ENCODE peak calls at places on chromosomes 4 and X, in nine cellular contexts. V is body of pancreas, W is GM13977, Q is mesothelial cell of epicardium, L is ovary, T is PC-9, Z is HCT116, H is endothelial cell, B is progenitor cell of endocrine pancreas. U is an unnamed sample.

GRCh38 chr4:122762966-122763716 is 30.6 kb downstream of the BBS12 start:
- DNase-seq in H (no peak), V (no peak), B (no peak), T (no peak), Q (no peak), W (no peak), Z (no peak), L (no peak), U (no peak)

GRCh38 chrX:136692271-136692670 is 44.3 kb downstream of the CD40LG start:
- DNase-seq in H (no peak), L (no peak), Z (no peak), Q (no peak), W (no peak), T (no peak), B (no peak), V (no peak), U (no peak)

GRCh38 chrX:2320580-2321327 is 180.0 kb downstream of the DHRSX start:
- DNase-seq in V (peak; percentile 41), Z (no peak), T (no peak), H (no peak), Q (no peak), B (no peak), L (no peak), W (no peak), U (no peak)

GRCh38 chr4:138952405-138952804 is 63.2 kb upstream of the NOCT start:
- DNase-seq in Z (no peak), Q (no peak), B (no peak), T (no peak), W (no peak), H (no peak), V (no peak), L (no peak), U (no peak)

GRCh38 chr4:40280586-40280985 is 54.5 kb upstream of the CHRNA9 start:
- DNase-seq in L (no peak), V (no peak), T (no peak), W (no peak), B (no peak), Q (no peak), Z (no peak), H (no peak), U (no peak)

GRCh38 chrX:23742174-23742692 is 843 bp downstream of the ACOT9 start:
- DNase-seq in W (peak; percentile 36), Q (no peak), H (no peak), Z (no peak), L (peak; percentile 50), B (no peak), V (peak; percentile 25), T (peak; percentile 79), U (peak; percentile 18)

GRCh38 chr4:174262624-174263444 is 20.6 kb downstream of the FBXO8 start:
- DNase-seq in H (no peak), B (no peak), V (no peak), W (no peak), Q (no peak), L (no peak), Z (no peak), T (no peak), U (no peak)

GRCh38 chr4:99087887-99088484 is 602 bp downstream of the ADH5 start:
- DNase-seq in B (no peak), Q (peak; percentile 43), Z (no peak), H (no peak), T (peak; percentile 62), W (peak; percentile 53), L (peak; percentile 73), V (peak; percentile 61), U (no peak)

GRCh38 chr4:186557061-186557460 is 1.7 kb upstream of the MTNR1A start:
- DNase-seq in H (no peak), Q (no peak), W (no peak), T (no peak), Z (no peak), V (no peak), L (no peak), B (no peak), U (no peak)

GRCh38 chrX:129690435-129690834 is 35.7 kb upstream of the APLN start:
- DNase-seq in V (no peak), H (no peak), T (no peak), L (no peak), Z (no peak), B (no peak), W (no peak), Q (no peak), U (no peak)

GRCh38 chrX:49761481-49761880 is 65.7 kb upstream of the PAGE1 start:
- DNase-seq in Z (no peak), T (no peak), B (no peak), H (peak; percentile 16), L (no peak), Q (no peak), W (peak; percentile 16), V (no peak), U (no peak)

DNA sequence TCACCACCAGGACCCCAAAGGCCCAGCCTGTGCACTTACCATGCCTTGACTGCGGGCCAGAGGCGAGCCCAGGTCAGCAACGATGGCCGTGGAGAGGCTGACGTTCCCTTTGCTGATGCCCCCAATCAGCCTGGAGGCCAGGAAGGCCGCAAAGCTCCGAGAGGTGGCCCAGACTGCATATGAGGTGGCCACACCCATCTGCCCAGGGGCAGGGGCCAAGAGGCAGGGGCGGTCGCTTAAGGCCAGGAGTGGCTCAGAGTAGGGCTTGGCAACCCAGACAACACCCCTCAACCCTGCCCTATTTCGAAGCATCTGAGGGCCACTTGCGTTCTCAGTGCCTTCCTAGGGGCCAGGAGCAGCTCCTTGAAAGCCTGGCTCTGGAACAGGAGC is 30.6 kb downstream of the NOP14 start:
- DNase-seq in L (peak; percentile 47), T (no peak), B (no peak), H (no peak), W (no peak), Q (no peak), Z (no peak), V (peak; percentile 18), U (no peak)
- TF ChIP-seq CTCF in L (no peak), T (no peak), B (no peak), H (no peak), W (no peak), Q (no peak), Z (no peak), V (no peak), U (no peak)

GRCh38 chrX:153601511-153602110 is 2.7 kb upstream of the CCNQ start:
- DNase-seq in L (no peak), B (no peak), W (no peak), Q (no peak), Z (no peak), V (no peak), H (no peak), T (no peak), U (no peak)

GRCh38 chrX:153602621-153603020 is 3.7 kb upstream of the CCNQ start:
- DNase-seq in B (no peak), W (no peak), H (no peak), Z (no peak), V (no peak), Q (no peak), L (no peak), T (no peak), U (no peak)

GRCh38 chrX:153600032-153600373 is 1.1 kb upstream of the CCNQ start:
- DNase-seq in Q (no peak), H (no peak), B (no peak), W (no peak), T (no peak), L (no peak), V (no peak), Z (no peak), U (no peak)

GRCh38 chrX:153600921-153601320 is 2.0 kb upstream of the CCNQ start:
- DNase-seq in Z (no peak), Q (no peak), L (no peak), H (no peak), B (no peak), T (no peak), W (no peak), V (no peak), U (no peak)

GRCh38 chrX:153603131-153603656 is 4.3 kb upstream of the CCNQ start:
- DNase-seq in H (no peak), L (no peak), T (no peak), W (no peak), B (no peak), Q (no peak), Z (no peak), V (no peak), U (no peak)
- TF ChIP-seq CTCF in H (no peak), L (no peak), T (no peak), W (no peak), B (no peak), Q (no peak), Z (no peak), V (no peak), U (no peak)

GRCh38 chr4:9703391-9703790 is 78.0 kb upstream of the DRD5 start:
- DNase-seq in L (peak; percentile 47), B (peak; percentile 65), W (peak; percentile 72), Z (peak; percentile 52), Q (peak; percentile 67), T (peak; percentile 41), V (peak; percentile 52), H (peak; percentile 79), U (peak; percentile 37)

GRCh38 chr4:9709724-9710123 is 71.7 kb upstream of the DRD5 start:
- DNase-seq in L (no peak), Z (no peak), Q (no peak), V (no peak), T (no peak), H (no peak), B (no peak), W (no peak), U (no peak)

DNA sequence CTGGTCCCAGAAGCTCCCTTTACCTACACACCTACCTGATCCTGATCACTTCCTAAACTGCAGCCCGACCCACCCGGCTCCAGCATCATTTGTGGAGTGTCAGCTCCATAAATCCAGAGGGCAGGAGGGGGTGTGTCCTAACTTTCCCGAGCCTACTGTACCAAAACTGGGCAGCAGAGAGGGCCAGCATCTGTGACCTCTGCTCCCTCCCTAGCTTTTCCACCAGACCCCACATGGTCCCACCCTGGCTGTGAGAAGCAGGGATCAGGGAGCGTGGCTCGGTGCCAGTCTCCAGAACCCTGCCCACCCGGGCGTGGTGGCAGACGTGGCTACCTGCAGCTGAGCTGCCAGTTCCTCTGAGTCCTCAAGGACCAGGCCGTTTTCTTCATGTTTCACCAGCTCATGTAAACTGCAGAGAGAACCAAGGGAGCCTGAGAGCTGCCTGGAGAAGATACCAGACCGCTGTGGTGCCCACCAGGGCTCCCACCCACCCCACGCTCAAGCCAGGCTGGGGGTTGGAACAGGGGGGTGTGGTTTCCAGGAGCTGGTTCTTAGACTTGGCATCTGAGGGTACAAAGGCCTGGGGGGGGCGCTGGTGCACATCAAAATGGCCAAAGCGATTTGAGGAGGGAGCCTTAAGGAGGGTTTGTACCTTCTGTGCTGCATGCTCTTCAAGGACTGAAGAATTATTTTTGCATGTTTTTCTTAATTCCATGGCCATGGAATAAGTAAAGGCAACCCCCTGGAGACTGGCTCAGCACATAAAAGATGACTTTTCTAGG is 76.7 kb upstream of the DRD5 start:
- DNase-seq in Q (no peak), V (no peak), B (no peak), Z (no peak), H (no peak), L (no peak), T (no peak), W (no peak), U (no peak)
- TF ChIP-seq CTCF in Q (no peak), V (no peak), B (no peak), Z (peak; percentile 3), H (no peak), L (no peak), T (no peak), W (no peak), U (no peak)

DNA sequence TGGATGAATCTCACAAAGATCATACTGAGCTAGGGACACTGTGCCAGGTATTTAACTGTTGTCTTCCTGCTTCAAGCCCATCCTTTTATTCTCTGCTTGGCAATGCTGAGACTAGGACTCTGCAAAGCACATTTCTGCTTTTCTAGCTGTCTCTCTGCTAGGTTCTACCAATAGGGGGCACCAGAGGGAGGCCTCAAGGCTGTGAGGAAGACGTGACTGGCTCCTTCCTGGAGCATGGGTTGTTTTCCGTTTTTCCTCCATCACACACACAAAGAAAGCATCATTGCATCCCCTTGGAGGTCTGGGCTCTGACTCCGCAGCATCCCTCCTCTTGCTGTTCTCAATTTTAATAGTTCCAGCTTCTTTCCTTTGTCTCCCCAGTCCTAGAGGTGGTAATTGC is 10.9 kb upstream of the DCTD start:
- DNase-seq in Z (no peak), B (no peak), H (peak; percentile 32), L (no peak), V (no peak), W (no peak), Q (no peak), T (no peak), U (no peak)
- TF ChIP-seq CTCF in Z (peak; percentile 60), B (peak; percentile 36), H (peak; percentile 57), L (no peak), V (no peak), W (peak; percentile 29), Q (peak; percentile 20), T (no peak), U (no peak)